ENCODE peak calls at places on chromosomes 11 and 22, in five cellular contexts. L is K562, S is A549, Z is endothelial cell of umbilical vein, G is GM12878. U is an unnamed sample.

GRCh38 chr11:63553759-63554158 is 9.4 kb downstream of the PLAAT2 start:
- DNase-seq in L (no peak), S (no peak), Z (no peak), G (no peak), U (peak; percentile 70)

GRCh38 chr11:18600915-18601569 is 1.5 kb downstream of the MISFA start:
- DNase-seq in L (no peak), S (no peak), Z (no peak), G (no peak), U (no peak)

GRCh38 chr11:100673063-100673462 is 14.0 kb upstream of the ARHGAP42 start:
- DNase-seq in L (no peak), S (no peak), Z (no peak), G (no peak), U (no peak)

GRCh38 chr11:119704849-119705248 is 24.2 kb downstream of the NECTIN1 start:
- DNase-seq in L (peak; percentile 33), S (no peak), Z (no peak), G (no peak), U (no peak)

GRCh38 chr11:74427377-74427776 is 29.1 kb upstream of the PGM2L1 start:
- DNase-seq in L (no peak), S (peak; percentile 14), Z (peak; percentile 81), G (no peak), U (no peak)

GRCh38 chr22:33853200-33854097 is 66.8 kb downstream of the LARGE1 start:
- DNase-seq in L (no peak), S (peak; percentile 42), Z (peak; percentile 6), G (peak; percentile 53), U (peak; percentile 90)

GRCh38 chr22:40651057-40651456 is 14.5 kb upstream of the MRTFA start:
- DNase-seq in L (no peak), S (no peak), Z (no peak), G (no peak), U (no peak)

GRCh38 chr11:86447763-86448480 is 73.2 kb downstream of the CCDC81 start:
- DNase-seq in L (no peak), S (no peak), Z (no peak), G (no peak), U (peak; percentile 20)

GRCh38 chr11:89463381-89463780 is 27.8 kb downstream of the NOX4 start:
- DNase-seq in L (no peak), S (no peak), Z (peak; percentile 86), G (no peak), U (no peak)

GRCh38 chr11:100632970-100633452 is 54.1 kb upstream of the ARHGAP42 start:
- DNase-seq in L (no peak), S (peak; percentile 11), Z (peak; percentile 65), G (no peak), U (no peak)

GRCh38 chr11:67027943-67028542 is 5.1 kb downstream of the SYT12 start:
- DNase-seq in L (peak; percentile 44), S (no peak), Z (no peak), G (peak; percentile 53), U (no peak)

GRCh38 chr11:59767212-59767611 is 12.0 kb downstream of the STX3 start:
- DNase-seq in L (no peak), S (no peak), Z (no peak), G (no peak), U (peak; percentile 80)

GRCh38 chr11:78370406-78371172 is 47.0 kb downstream of the GAB2 start:
- DNase-seq in L (no peak), S (no peak), Z (peak; percentile 58), G (no peak), U (no peak)

DNA sequence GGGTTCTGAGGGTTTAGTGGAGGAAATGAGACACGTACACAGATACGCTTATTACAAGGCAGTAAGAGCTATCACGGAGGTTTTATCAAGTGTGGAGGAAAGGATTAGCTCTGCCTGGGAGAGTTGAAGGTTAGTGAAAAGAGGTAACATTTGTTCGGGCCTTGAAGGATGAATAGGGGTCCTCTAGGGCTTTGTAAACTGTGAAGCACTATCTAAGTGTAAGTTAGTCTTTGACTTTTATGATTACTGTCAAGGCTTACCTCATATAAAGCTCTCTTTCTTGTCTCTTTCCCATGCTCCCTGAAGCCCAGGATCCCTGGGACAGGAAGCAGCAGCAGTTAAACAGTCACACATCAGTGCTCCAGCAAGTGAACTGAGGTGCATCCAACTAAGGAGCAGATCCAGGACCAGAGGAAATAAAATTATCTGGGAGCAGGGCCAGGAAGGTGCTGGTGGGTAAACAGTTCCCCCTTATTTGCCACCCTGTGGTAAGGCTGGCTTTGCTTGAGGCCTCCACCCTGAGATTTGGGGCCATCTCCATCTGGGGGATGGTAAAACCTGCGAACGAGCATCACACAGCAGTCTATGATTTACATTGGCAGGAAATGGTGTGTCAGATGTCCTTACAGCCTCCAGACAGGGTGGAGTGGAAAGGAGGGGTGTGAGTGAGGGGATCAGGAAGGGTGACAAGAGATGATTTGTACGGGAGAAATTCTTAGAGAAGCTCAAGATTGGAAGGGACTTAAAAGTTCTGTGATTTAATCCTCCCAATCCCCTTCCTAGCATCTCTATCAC is 27.2 kb downstream of the GVQW3 start:
- DNase-seq in L (no peak), S (no peak), Z (peak; percentile 12), G (no peak), U (no peak)
- TF ChIP-seq CTCF in L (no peak), S (no peak), Z (no peak), G (no peak), U (no peak)

GRCh38 chr11:118136341-118136740 is 16.3 kb downstream of the SCN4B start:
- DNase-seq in L (no peak), S (no peak), Z (no peak), G (no peak), U (no peak)

GRCh38 chr11:118135796-118136165 is 16.8 kb downstream of the SCN4B start:
- DNase-seq in L (no peak), S (no peak), Z (no peak), G (no peak), U (no peak)

GRCh38 chr11:118135051-118135795 is 17.4 kb downstream of the SCN4B start:
- DNase-seq in L (no peak), S (no peak), Z (no peak), G (no peak), U (no peak)

GRCh38 chr11:118138839-118139420 is 13.7 kb downstream of the SCN4B start:
- DNase-seq in L (no peak), S (no peak), Z (no peak), G (no peak), U (no peak)

GRCh38 chr11:118136826-118137225 is 15.8 kb downstream of the SCN4B start:
- DNase-seq in L (no peak), S (no peak), Z (no peak), G (no peak), U (no peak)
- TF ChIP-seq MYC in L (no peak), S (no peak), Z (no peak), G (no peak), U (no peak)

GRCh38 chr11:111835665-111836064 is 35.7 kb downstream of the ALG9 start:
- DNase-seq in L (no peak), S (no peak), Z (no peak), G (no peak), U (no peak)

GRCh38 chr11:111836766-111837165 is 34.6 kb downstream of the ALG9 start:
- DNase-seq in L (no peak), S (no peak), Z (no peak), G (peak; percentile 46), U (no peak)

GRCh38 chr11:111834432-111835163 is 36.8 kb downstream of the ALG9 start:
- DNase-seq in L (no peak), S (no peak), Z (no peak), G (no peak), U (no peak)

GRCh38 chr11:111836162-111836561 is 35.2 kb downstream of the ALG9 start:
- DNase-seq in L (no peak), S (no peak), Z (no peak), G (no peak), U (no peak)

GRCh38 chr11:111833524-111833923 is 37.9 kb downstream of the ALG9 start:
- DNase-seq in L (no peak), S (no peak), Z (no peak), G (no peak), U (no peak)
- TF ChIP-seq CTCF in L (peak; percentile 37), S (no peak), Z (no peak), G (no peak), U (no peak)

DNA sequence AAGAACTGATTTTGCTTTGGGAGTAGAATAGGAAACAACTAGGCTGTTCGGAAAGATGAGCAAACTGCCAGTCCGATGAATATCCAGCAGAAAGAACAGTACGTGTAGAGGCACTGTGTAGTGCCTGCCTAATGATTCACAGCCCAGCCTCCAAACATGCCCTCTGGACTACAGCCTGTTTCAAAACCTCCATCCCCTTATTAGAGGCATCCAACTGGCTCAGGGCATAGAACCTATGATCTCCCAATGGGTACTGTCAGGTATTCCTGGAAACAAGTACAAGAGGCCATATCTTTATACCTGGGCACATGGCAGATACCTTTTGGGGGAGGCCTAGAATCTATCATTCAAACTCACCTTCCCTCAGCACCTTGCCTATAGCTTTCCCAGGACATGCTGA is 4.9 kb downstream of the RRP8 start:
- DNase-seq in L (no peak), S (no peak), Z (no peak), G (no peak), U (no peak)
- TF ChIP-seq MYC in L (no peak), S (no peak), Z (no peak), G (no peak), U (no peak)

GRCh38 chr11:55714982-55715888 is 53.2 kb downstream of the OR4C6 start:
- DNase-seq in L (no peak), S (peak; percentile 19), Z (no peak), G (no peak), U (peak; percentile 49)
- TF ChIP-seq CTCF in L (peak; percentile 26), S (no peak), Z (no peak), G (no peak), U (peak; percentile 71)

GRCh38 chr11:5967708-5968107 is 586 bp downstream of the OR56A5 start:
- DNase-seq in L (no peak), S (no peak), Z (no peak), G (no peak), U (no peak)
- TF ChIP-seq MYC in L (no peak), S (no peak), Z (no peak), G (no peak), U (no peak)

U was measured in NB4.